ENCODE peak calls at places on chromosomes 4 and X, in ten cellular contexts. Y is gastrocnemius medialis, D is adrenal gland, N is transverse colon, T is uterus, E is HCT116, P is stomach, K is heart left ventricle, A is prostate gland, S is IMR-90. B is an unnamed sample.

GRCh38 chr4:76096076-76096475 is 21.6 kb downstream of the ART3 start:
- DNase-seq in N (no peak), P (no peak), Y (no peak), S (no peak), D (no peak), T (no peak), E (no peak), K (no peak), A (no peak), B (no peak)

GRCh38 chr4:24853142-24853541 is 57.8 kb downstream of the SOD3 start:
- DNase-seq in K (no peak), N (no peak), S (peak; percentile 40), A (no peak), E (no peak), P (no peak), T (no peak), D (no peak), Y (no peak), B (no peak)

GRCh38 chrX:48649109-48649508 is 34.5 kb upstream of the WAS start:
- DNase-seq in N (no peak), K (no peak), D (no peak), P (no peak), A (no peak), E (no peak), Y (no peak), T (no peak), S (peak; percentile 7), B (no peak)

GRCh38 chr4:73885570-73886230 is 16.5 kb downstream of the CXCL1 start:
- DNase-seq in Y (no peak), T (no peak), P (no peak), K (no peak), D (no peak), E (no peak), S (no peak), A (no peak), N (no peak), B (no peak)

GRCh38 chr4:121189811-121190210 is 25.7 kb upstream of the TNIP3 start:
- DNase-seq in P (no peak), N (peak; percentile 13), T (no peak), S (no peak), K (no peak), D (no peak), Y (no peak), E (no peak), A (no peak), B (no peak)

GRCh38 chrX:56793112-56793430 is 64.0 kb downstream of the NBDY start:
- DNase-seq in D (peak; percentile 8), P (peak; percentile 2), T (no peak), K (no peak), N (no peak), S (no peak), A (no peak), Y (no peak), E (no peak), B (no peak)

GRCh38 chr4:155777971-155778710 is 19.3 kb downstream of the GUCY1B1 start:
- DNase-seq in P (no peak), S (peak; percentile 84), Y (no peak), T (no peak), A (peak; percentile 67), E (no peak), D (no peak), N (no peak), K (no peak), B (no peak)

GRCh38 chrX:154458116-154458953 is at the start of gene PLXNA3:
- DNase-seq in D (peak; percentile 62), E (no peak), P (peak; percentile 39), K (no peak), Y (no peak), S (no peak), T (peak; percentile 54), A (no peak), N (peak; percentile 53), B (no peak)

GRCh38 chrX:136046295-136046894 is 61.2 kb downstream of the SLC9A6 start:
- DNase-seq in K (no peak), Y (no peak), N (no peak), A (no peak), E (no peak), P (no peak), T (no peak), D (no peak), S (peak; percentile 53), B (no peak)
- H3K27ac ChIP-seq in K (no peak overlapping the region), Y (no peak overlapping the region), N (no peak overlapping the region), A (no peak overlapping the region), E (no peak overlapping the region), P (no peak overlapping the region), T (peak overlapping the region; percentile 53), D (no peak overlapping the region), S (no peak overlapping the region), B (no peak overlapping the region)

GRCh38 chr4:165209796-165210195 is 2.4 kb downstream of the KLHL2 start:
- DNase-seq in Y (no peak), K (no peak), S (no peak), T (no peak), D (no peak), E (no peak), A (no peak), P (no peak), N (no peak), B (no peak)

GRCh38 chr4:165207016-165207430 is 338 bp upstream of the KLHL2 start:
- DNase-seq in E (no peak), S (peak; percentile 31), K (no peak), A (peak; percentile 19), D (no peak), N (peak; percentile 31), P (no peak), Y (no peak), T (no peak), B (no peak)

GRCh38 chr4:165208741-165209388 is 1.5 kb downstream of the KLHL2 start:
- DNase-seq in S (no peak), D (no peak), A (no peak), P (no peak), T (no peak), K (no peak), N (no peak), Y (no peak), E (no peak), B (no peak)

GRCh38 chr4:165208322-165208652 is 926 bp downstream of the KLHL2 start:
- DNase-seq in T (no peak), Y (no peak), K (no peak), D (no peak), N (no peak), P (no peak), S (no peak), E (no peak), A (no peak), B (no peak)

DNA sequence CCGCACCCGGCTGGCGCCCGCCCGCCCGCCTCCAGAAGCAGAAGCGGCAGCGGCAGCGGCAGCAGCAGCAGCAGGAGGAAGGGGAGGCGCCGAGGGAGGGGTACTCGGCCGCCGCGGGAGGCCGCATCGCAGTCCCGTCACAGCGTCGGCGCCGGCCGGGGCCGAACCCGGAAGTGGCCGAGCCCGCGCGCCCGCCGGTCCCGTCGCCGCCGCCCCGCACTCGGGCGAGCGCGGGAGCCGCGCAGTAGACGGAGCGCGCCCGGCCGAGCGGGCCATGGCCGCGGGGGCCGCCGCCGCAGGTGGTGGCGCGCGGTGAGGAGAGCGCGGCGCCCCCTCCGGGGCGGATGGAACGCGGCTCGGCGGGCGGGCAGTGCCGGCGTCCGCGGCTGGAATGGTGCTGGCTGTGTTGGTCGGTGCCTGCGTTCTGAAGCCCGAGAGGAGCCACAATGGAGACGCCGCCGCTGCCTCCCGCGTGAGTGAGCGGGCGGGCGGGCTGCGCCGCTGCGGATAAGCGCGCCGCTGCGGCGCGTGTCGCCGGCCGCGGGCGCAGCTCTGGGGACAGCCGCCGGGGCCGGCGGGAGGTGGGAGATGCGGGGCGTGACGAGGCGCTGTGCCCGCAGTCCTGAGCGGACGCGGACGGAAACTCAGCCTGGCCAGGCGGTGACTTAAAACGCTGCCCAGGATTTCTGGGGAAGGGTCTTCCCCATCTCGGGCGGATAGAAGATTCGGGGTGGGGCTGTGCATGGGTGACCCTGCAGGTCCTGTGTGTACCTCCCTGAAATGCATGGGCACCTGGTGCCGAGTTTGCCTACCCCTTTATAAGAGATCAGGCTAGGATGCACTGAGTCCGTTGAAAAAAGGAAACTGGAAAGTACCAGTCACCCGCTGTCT is at the start of gene KLHL2:
- DNase-seq in A (peak; percentile 78), E (no peak), N (peak; percentile 85), T (peak; percentile 71), Y (peak; percentile 42), K (peak; percentile 86), S (peak; percentile 74), P (peak; percentile 86), D (peak; percentile 84), B (peak; percentile 65)
- TF ChIP-seq POLR2A in A (peak; percentile 36), E (peak; percentile 66), N (no peak), T (peak; percentile 56), Y (no peak), K (peak; percentile 52), S (peak; percentile 53), P (no peak), D (peak; percentile 87), B (no peak)

GRCh38 chr4:163609046-163609445 is 114.6 kb downstream of the TMA16 start:
- DNase-seq in T (no peak), E (no peak), K (no peak), N (no peak), Y (no peak), S (no peak), A (no peak), D (no peak), P (no peak), B (no peak)

GRCh38 chr4:163612762-163613161 is 118.3 kb downstream of the TMA16 start:
- DNase-seq in D (no peak), N (no peak), Y (no peak), A (no peak), K (no peak), S (no peak), E (no peak), P (no peak), T (no peak), B (no peak)

GRCh38 chr4:163611172-163611571 is 116.7 kb downstream of the TMA16 start:
- DNase-seq in A (no peak), T (no peak), N (no peak), Y (no peak), D (no peak), E (no peak), P (no peak), K (no peak), S (no peak), B (no peak)

GRCh38 chr4:163611784-163612445 is 117.4 kb downstream of the TMA16 start:
- DNase-seq in N (no peak), D (no peak), T (no peak), A (no peak), Y (no peak), E (no peak), P (no peak), S (no peak), K (no peak), B (no peak)

DNA sequence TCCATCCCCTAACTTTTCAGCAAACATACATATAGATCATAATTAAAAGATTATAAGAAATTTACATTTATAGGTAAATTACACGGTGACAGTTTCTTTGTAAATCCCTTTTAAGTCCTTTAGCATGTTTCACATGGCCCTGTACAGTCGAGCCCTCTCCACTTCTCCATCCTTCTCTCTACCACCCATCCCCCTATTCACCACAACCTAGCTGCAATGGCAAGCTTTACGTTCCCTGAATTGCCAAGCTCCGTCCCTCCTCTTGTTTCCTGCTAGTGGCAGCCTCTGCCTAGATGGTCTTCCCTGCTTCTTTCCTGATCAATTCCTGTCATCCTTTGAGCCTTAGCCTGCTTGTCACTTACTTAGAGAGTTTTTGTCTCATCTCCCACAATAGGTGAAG is 116.2 kb downstream of the TMA16 start:
- DNase-seq in E (no peak), N (no peak), P (no peak), T (no peak), D (no peak), S (no peak), Y (no peak), K (no peak), A (no peak), B (no peak)
- H3K4me3 ChIP-seq in E (no peak overlapping the region), N (no peak overlapping the region), P (peak overlapping the region; percentile 3), T (no peak overlapping the region), D (peak overlapping the region; percentile 50), S (no peak overlapping the region), Y (no peak overlapping the region), K (no peak overlapping the region), A (no peak overlapping the region), B (peak overlapping the region; percentile 31)

GRCh38 chr4:87060957-87061356 is 126.1 kb downstream of the AFF1 start:
- DNase-seq in P (no peak), E (peak; percentile 56), A (no peak), K (no peak), N (no peak), D (no peak), T (no peak), S (peak; percentile 88), Y (no peak), B (no peak)
- H3K27ac ChIP-seq in P (no peak overlapping the region), E (no peak overlapping the region), A (peak overlapping the region; percentile 9), K (peak overlapping the region; percentile 7), N (peak overlapping the region; percentile 84), D (no peak overlapping the region), T (peak overlapping the region; percentile 80), S (no peak overlapping the region), Y (peak overlapping the region; percentile 60), B (peak overlapping the region; percentile 61)